ENCODE peak calls at places on chromosomes 6 and 20, in seven cellular contexts. One of them, this sample, is unnamed.

GRCh38 chr6:97095466-97095865 is 170.9 kb downstream of the KLHL32 start:
- DNase-seq in H4: no peak
- DNase-seq in heart right ventricle: no peak
- DNase-seq in endothelial cell: no peak
- DNase-seq in neural crest cell: no peak
- DNase-seq in mesendoderm: no peak
- DNase-seq in breast epithelium: no peak
- DNase-seq in this sample: no peak

GRCh38 chr6:5749016-5749665 is 257.6 kb downstream of the NRN1 start:
- DNase-seq in H4: no peak
- DNase-seq in heart right ventricle: peak
- DNase-seq in endothelial cell: no peak
- DNase-seq in neural crest cell: no peak
- DNase-seq in mesendoderm: no peak
- DNase-seq in breast epithelium: no peak
- DNase-seq in this sample: no peak

GRCh38 chr6:31572041-31572911 is at the start of gene LTA:
- DNase-seq in H4: no peak
- DNase-seq in heart right ventricle: no peak
- DNase-seq in endothelial cell: no peak
- DNase-seq in neural crest cell: no peak
- DNase-seq in mesendoderm: no peak
- DNase-seq in breast epithelium: no peak
- DNase-seq in this sample: no peak

GRCh38 chr20:10555865-10556308 is 117.9 kb downstream of the JAG1 start:
- DNase-seq in H4: no peak
- DNase-seq in heart right ventricle: no peak
- DNase-seq in endothelial cell: no peak
- DNase-seq in neural crest cell: no peak
- DNase-seq in mesendoderm: no peak
- DNase-seq in breast epithelium: no peak
- DNase-seq in this sample: no peak

GRCh38 chr20:14197097-14197496 is 140.3 kb downstream of the FLRT3 start:
- DNase-seq in H4: no peak
- DNase-seq in heart right ventricle: no peak
- DNase-seq in endothelial cell: no peak
- DNase-seq in neural crest cell: no peak
- DNase-seq in mesendoderm: no peak
- DNase-seq in breast epithelium: no peak
- DNase-seq in this sample: no peak

GRCh38 chr6:143159001-143159400 is 98.3 kb downstream of the AIG1 start:
- DNase-seq in H4: no peak
- DNase-seq in heart right ventricle: no peak
- DNase-seq in endothelial cell: no peak
- DNase-seq in neural crest cell: no peak
- DNase-seq in mesendoderm: no peak
- DNase-seq in breast epithelium: no peak
- DNase-seq in this sample: no peak

GRCh38 chr6:144411506-144412165 is 126.5 kb downstream of the UTRN start:
- DNase-seq in H4: peak
- DNase-seq in heart right ventricle: no peak
- DNase-seq in endothelial cell: no peak
- DNase-seq in neural crest cell: no peak
- DNase-seq in mesendoderm: no peak
- DNase-seq in breast epithelium: no peak
- DNase-seq in this sample: no peak

GRCh38 chr6:38443750-38444149 is 196.0 kb downstream of the BTBD9 start:
- DNase-seq in H4: peak
- DNase-seq in heart right ventricle: no peak
- DNase-seq in endothelial cell: no peak
- DNase-seq in neural crest cell: no peak
- DNase-seq in mesendoderm: peak
- DNase-seq in breast epithelium: no peak
- DNase-seq in this sample: no peak

GRCh38 chr6:152701863-152702401 is 4.2 kb downstream of the MYCT1 start:
- DNase-seq in H4: no peak
- DNase-seq in heart right ventricle: no peak
- DNase-seq in endothelial cell: no peak
- DNase-seq in neural crest cell: no peak
- DNase-seq in mesendoderm: no peak
- DNase-seq in breast epithelium: no peak
- DNase-seq in this sample: no peak

GRCh38 chr6:18284261-18284660 is 19.9 kb upstream of the DEK start:
- DNase-seq in H4: no peak
- DNase-seq in heart right ventricle: no peak
- DNase-seq in endothelial cell: no peak
- DNase-seq in neural crest cell: no peak
- DNase-seq in mesendoderm: peak
- DNase-seq in breast epithelium: no peak
- DNase-seq in this sample: no peak

GRCh38 chr6:56547687-56548086 is 95.0 kb downstream of the DST start:
- DNase-seq in H4: no peak
- DNase-seq in heart right ventricle: no peak
- DNase-seq in endothelial cell: no peak
- DNase-seq in neural crest cell: no peak
- DNase-seq in mesendoderm: no peak
- DNase-seq in breast epithelium: no peak
- DNase-seq in this sample: no peak

GRCh38 chr6:36984581-36985383 is 1.2 kb downstream of the MTCH1 start:
- DNase-seq in H4: peak
- DNase-seq in heart right ventricle: no peak
- DNase-seq in endothelial cell: peak
- DNase-seq in neural crest cell: peak
- DNase-seq in mesendoderm: peak
- DNase-seq in breast epithelium: no peak
- DNase-seq in this sample: peak

GRCh38 chr6:85866373-85866740 is 223.7 kb upstream of the SYNCRIP start:
- DNase-seq in H4: no peak
- DNase-seq in heart right ventricle: no peak
- DNase-seq in endothelial cell: no peak
- DNase-seq in neural crest cell: no peak
- DNase-seq in mesendoderm: no peak
- DNase-seq in breast epithelium: no peak
- DNase-seq in this sample: no peak

GRCh38 chr6:134754013-134754690 is 195.7 kb downstream of the ALDH8A1 start:
- DNase-seq in H4: no peak
- DNase-seq in heart right ventricle: no peak
- DNase-seq in endothelial cell: no peak
- DNase-seq in neural crest cell: no peak
- DNase-seq in mesendoderm: no peak
- DNase-seq in breast epithelium: no peak
- DNase-seq in this sample: no peak

GRCh38 chr6:13716955-13717295 is 5.3 kb upstream of the RANBP9 start:
- DNase-seq in H4: no peak
- DNase-seq in heart right ventricle: no peak
- DNase-seq in endothelial cell: no peak
- DNase-seq in neural crest cell: no peak
- DNase-seq in mesendoderm: no peak
- DNase-seq in breast epithelium: no peak
- DNase-seq in this sample: no peak

GRCh38 chr6:134826889-134827737 is 122.8 kb downstream of the ALDH8A1 start:
- DNase-seq in H4: peak
- DNase-seq in heart right ventricle: peak
- DNase-seq in endothelial cell: no peak
- DNase-seq in neural crest cell: no peak
- DNase-seq in mesendoderm: no peak
- DNase-seq in breast epithelium: peak
- DNase-seq in this sample: peak

GRCh38 chr6:142523485-142523884 is 221.7 kb downstream of the ADGRG6 start:
- DNase-seq in H4: peak
- DNase-seq in heart right ventricle: no peak
- DNase-seq in endothelial cell: no peak
- DNase-seq in neural crest cell: no peak
- DNase-seq in mesendoderm: no peak
- DNase-seq in breast epithelium: no peak
- DNase-seq in this sample: no peak

GRCh38 chr20:32028647-32029372 is 18.6 kb downstream of the CCM2L start:
- DNase-seq in H4: peak
- DNase-seq in heart right ventricle: no peak
- DNase-seq in endothelial cell: no peak
- DNase-seq in neural crest cell: no peak
- DNase-seq in mesendoderm: no peak
- DNase-seq in breast epithelium: no peak
- DNase-seq in this sample: no peak

GRCh38 chr20:11337361-11338130 is 580.1 kb upstream of the BTBD3 start:
- DNase-seq in H4: no peak
- DNase-seq in heart right ventricle: no peak
- DNase-seq in endothelial cell: no peak
- DNase-seq in neural crest cell: no peak
- DNase-seq in mesendoderm: peak
- DNase-seq in breast epithelium: no peak
- DNase-seq in this sample: no peak

GRCh38 chr6:142940487-142940886 is 4.5 kb downstream of the HIVEP2 start:
- DNase-seq in H4: no peak
- DNase-seq in heart right ventricle: no peak
- DNase-seq in endothelial cell: no peak
- DNase-seq in neural crest cell: no peak
- DNase-seq in mesendoderm: peak
- DNase-seq in breast epithelium: no peak
- DNase-seq in this sample: no peak

This sample was measured in aorta.